ENCODE peak calls at places on chromosomes 16 and 17, in seven cellular contexts. One of them, this sample, is unnamed. For H3K4me1, the result is how much of the 10 kb centered on the place peaks cover.

GRCh38 chr16:30430428-30430970 is 669 bp upstream of the DCTPP1 start:
- DNase-seq in upper lobe of right lung: no peak
- DNase-seq in breast epithelium: no peak
- DNase-seq in left ventricle myocardium inferior: peak
- DNase-seq in fibroblast of lung: no peak
- DNase-seq in IMR-90: no peak
- DNase-seq in tibial artery: no peak
- DNase-seq in this sample: no peak

GRCh38 chr17:18167421-18167820 is 16.2 kb upstream of the ALKBH5 start:
- DNase-seq in upper lobe of right lung: no peak
- DNase-seq in fibroblast of lung: no peak
- DNase-seq in breast epithelium: no peak
- DNase-seq in IMR-90: no peak
- DNase-seq in left ventricle myocardium inferior: no peak
- DNase-seq in tibial artery: no peak
- DNase-seq in this sample: no peak

GRCh38 chr17:32688221-32688620 is 188.7 kb downstream of the MYO1D start:
- DNase-seq in fibroblast of lung: no peak
- DNase-seq in upper lobe of right lung: no peak
- DNase-seq in IMR-90: no peak
- DNase-seq in left ventricle myocardium inferior: no peak
- DNase-seq in breast epithelium: no peak
- DNase-seq in tibial artery: no peak
- DNase-seq in this sample: no peak

GRCh38 chr16:22189473-22190168 is 16.5 kb upstream of the EEF2K start:
- DNase-seq in tibial artery: peak
- DNase-seq in upper lobe of right lung: peak
- DNase-seq in breast epithelium: peak
- DNase-seq in IMR-90: peak
- DNase-seq in fibroblast of lung: peak
- DNase-seq in left ventricle myocardium inferior: peak
- DNase-seq in this sample: peak

GRCh38 chr17:28751600-28752366 is 8.0 kb downstream of the TRAF4 start:
- DNase-seq in tibial artery: no peak
- DNase-seq in IMR-90: no peak
- DNase-seq in upper lobe of right lung: no peak
- DNase-seq in left ventricle myocardium inferior: no peak
- DNase-seq in fibroblast of lung: no peak
- DNase-seq in breast epithelium: no peak
- DNase-seq in this sample: no peak

GRCh38 chr17:62179525-62180161 is 114.6 kb upstream of the MED13 start:
- DNase-seq in left ventricle myocardium inferior: no peak
- DNase-seq in IMR-90: peak
- DNase-seq in upper lobe of right lung: no peak
- DNase-seq in tibial artery: no peak
- DNase-seq in breast epithelium: no peak
- DNase-seq in fibroblast of lung: peak
- DNase-seq in this sample: no peak

GRCh38 chr17:34623856-34624766 is 44.7 kb downstream of the TMEM132E start:
- DNase-seq in tibial artery: no peak
- DNase-seq in breast epithelium: no peak
- DNase-seq in upper lobe of right lung: no peak
- DNase-seq in left ventricle myocardium inferior: no peak
- DNase-seq in fibroblast of lung: no peak
- DNase-seq in IMR-90: no peak
- DNase-seq in this sample: no peak

GRCh38 chr17:40323731-40324650 is 15.0 kb downstream of the RARA start:
- DNase-seq in left ventricle myocardium inferior: peak
- DNase-seq in breast epithelium: no peak
- DNase-seq in upper lobe of right lung: no peak
- DNase-seq in tibial artery: peak
- DNase-seq in fibroblast of lung: peak
- DNase-seq in IMR-90: peak
- DNase-seq in this sample: no peak

GRCh38 chr17:38451840-38452529 is 23.7 kb downstream of the ARHGAP23 start:
- DNase-seq in IMR-90: peak
- DNase-seq in tibial artery: no peak
- DNase-seq in upper lobe of right lung: no peak
- DNase-seq in breast epithelium: no peak
- DNase-seq in fibroblast of lung: peak
- DNase-seq in left ventricle myocardium inferior: no peak
- DNase-seq in this sample: peak

GRCh38 chr17:30378191-30378796 is 433 bp upstream of the CPD start:
- DNase-seq in fibroblast of lung: peak
- DNase-seq in breast epithelium: no peak
- DNase-seq in upper lobe of right lung: peak
- DNase-seq in IMR-90: peak
- DNase-seq in tibial artery: no peak
- DNase-seq in left ventricle myocardium inferior: peak
- DNase-seq in this sample: no peak

GRCh38 chr17:80558046-80558445 is 13.4 kb downstream of the RPTOR start:
- DNase-seq in breast epithelium: no peak
- DNase-seq in left ventricle myocardium inferior: no peak
- DNase-seq in upper lobe of right lung: no peak
- DNase-seq in fibroblast of lung: no peak
- DNase-seq in tibial artery: no peak
- DNase-seq in IMR-90: no peak
- DNase-seq in this sample: no peak

GRCh38 chr17:80565347-80566053 is 20.9 kb downstream of the RPTOR start:
- DNase-seq in upper lobe of right lung: no peak
- DNase-seq in tibial artery: no peak
- DNase-seq in IMR-90: no peak
- DNase-seq in left ventricle myocardium inferior: no peak
- DNase-seq in breast epithelium: no peak
- DNase-seq in fibroblast of lung: no peak
- DNase-seq in this sample: no peak

GRCh38 chr17:80559688-80560290 is 15.2 kb downstream of the RPTOR start:
- DNase-seq in tibial artery: no peak
- DNase-seq in IMR-90: peak
- DNase-seq in left ventricle myocardium inferior: no peak
- DNase-seq in fibroblast of lung: peak
- DNase-seq in breast epithelium: no peak
- DNase-seq in upper lobe of right lung: no peak
- DNase-seq in this sample: no peak

GRCh38 chr17:80564545-80564944 is 19.9 kb downstream of the RPTOR start:
- DNase-seq in breast epithelium: no peak
- DNase-seq in fibroblast of lung: no peak
- DNase-seq in left ventricle myocardium inferior: no peak
- DNase-seq in tibial artery: no peak
- DNase-seq in upper lobe of right lung: no peak
- DNase-seq in IMR-90: no peak
- DNase-seq in this sample: no peak

DNA sequence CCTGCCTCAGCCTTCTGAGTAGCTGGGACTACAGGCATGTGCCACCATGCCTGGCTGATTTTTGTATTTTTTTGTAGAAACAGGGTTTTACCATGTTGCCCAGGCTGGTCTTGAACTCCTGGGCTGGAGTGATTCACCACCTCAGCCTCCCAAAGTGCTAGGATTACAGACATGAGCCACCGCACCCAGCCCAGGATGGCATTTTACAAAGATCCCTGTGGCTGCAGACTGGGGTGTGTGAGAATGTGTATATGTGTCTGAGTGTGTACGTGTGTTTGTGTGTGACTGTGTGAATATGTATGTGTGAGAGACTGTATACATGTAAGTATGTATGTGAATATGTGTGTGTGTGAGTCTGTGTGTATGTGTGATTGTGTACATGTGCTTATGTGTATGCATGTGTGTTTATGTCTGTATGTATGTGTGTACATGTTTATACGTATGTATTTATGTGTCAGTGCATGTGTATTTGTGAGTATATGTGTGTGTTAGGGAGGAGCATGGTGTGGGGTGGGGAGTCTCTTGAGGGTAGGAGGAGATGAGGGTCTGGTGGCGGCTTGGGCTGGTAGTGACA is 17.0 kb downstream of the RPTOR start:
- DNase-seq in breast epithelium: no peak
- DNase-seq in upper lobe of right lung: no peak
- DNase-seq in fibroblast of lung: no peak
- DNase-seq in left ventricle myocardium inferior: no peak
- DNase-seq in IMR-90: no peak
- DNase-seq in tibial artery: no peak
- DNase-seq in this sample: no peak
- TF ChIP-seq CTCF in breast epithelium: no peak
- TF ChIP-seq CTCF in upper lobe of right lung: no peak
- TF ChIP-seq CTCF in fibroblast of lung: no peak
- TF ChIP-seq CTCF in left ventricle myocardium inferior: no peak
- TF ChIP-seq CTCF in IMR-90: no peak
- TF ChIP-seq CTCF in tibial artery: no peak
- TF ChIP-seq CTCF in this sample: no peak

DNA sequence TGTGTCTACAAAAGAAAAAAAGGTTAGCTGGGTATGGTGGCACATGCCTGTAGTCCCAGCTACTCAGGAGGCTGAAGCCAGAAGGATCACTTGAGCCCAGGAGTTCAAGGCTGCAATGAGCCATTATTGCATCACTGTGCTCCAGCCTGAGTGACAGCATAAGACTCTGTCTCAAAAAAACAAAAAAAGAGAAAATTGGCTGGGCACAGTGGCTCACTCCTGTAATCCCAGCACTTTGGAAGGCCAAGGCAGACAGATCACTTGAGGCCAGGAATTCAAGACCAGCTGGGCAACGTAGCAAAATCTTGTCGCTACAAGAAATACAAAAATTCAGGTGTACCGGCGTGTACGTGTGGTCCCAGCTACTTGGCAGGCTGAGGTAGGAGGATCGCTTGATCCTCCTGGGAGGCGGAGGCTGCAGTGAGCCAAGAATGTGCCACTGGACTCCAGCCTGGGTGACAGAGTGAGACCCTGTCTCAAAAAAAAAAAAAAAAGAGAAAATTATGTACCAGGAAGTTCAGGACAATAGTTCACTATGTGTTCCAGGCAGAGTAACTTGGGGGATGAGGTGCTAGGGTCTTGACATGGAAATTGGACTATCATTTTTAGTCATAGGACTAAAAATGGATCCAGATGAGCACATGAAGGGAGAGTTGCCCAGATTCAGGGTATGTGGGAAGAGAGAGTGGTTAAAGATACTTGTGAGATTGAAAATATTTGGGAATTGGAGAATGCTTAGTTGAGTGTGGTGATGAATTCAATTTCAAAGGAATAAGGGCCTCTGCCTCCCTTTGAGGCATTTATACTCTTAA is 11.0 kb downstream of the ALDH3A2 start:
- DNase-seq in left ventricle myocardium inferior: no peak
- DNase-seq in tibial artery: no peak
- DNase-seq in IMR-90: no peak
- DNase-seq in upper lobe of right lung: no peak
- DNase-seq in breast epithelium: no peak
- DNase-seq in fibroblast of lung: no peak
- DNase-seq in this sample: no peak
- H3K4me1 ChIP-seq in left ventricle myocardium inferior: under half
- H3K4me1 ChIP-seq in tibial artery: under half
- H3K4me1 ChIP-seq in IMR-90: under half
- H3K4me1 ChIP-seq in upper lobe of right lung: under half
- H3K4me1 ChIP-seq in breast epithelium: under half
- H3K4me1 ChIP-seq in fibroblast of lung: under half
- H3K4me1 ChIP-seq in this sample: under half

DNA sequence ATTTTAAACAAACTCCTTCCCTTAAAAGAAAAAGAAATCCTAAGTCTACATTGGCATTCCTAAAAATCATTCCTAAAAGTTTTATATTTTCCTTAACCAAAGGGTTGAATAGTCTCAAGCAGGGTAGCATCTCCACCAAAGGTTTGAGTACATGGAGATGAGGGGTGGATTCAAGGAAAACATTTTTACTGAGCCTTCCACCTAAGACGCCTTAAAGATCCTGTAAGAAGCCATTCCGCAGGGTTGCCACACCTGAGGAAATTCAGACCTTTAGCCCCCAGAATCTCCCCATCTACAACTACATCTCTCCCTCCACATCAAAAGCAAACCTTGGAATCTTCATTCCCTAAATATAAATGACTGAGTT is 7.7 kb upstream of the AKTIP start:
- DNase-seq in upper lobe of right lung: no peak
- DNase-seq in breast epithelium: no peak
- DNase-seq in IMR-90: no peak
- DNase-seq in tibial artery: no peak
- DNase-seq in fibroblast of lung: no peak
- DNase-seq in left ventricle myocardium inferior: no peak
- DNase-seq in this sample: no peak
- TF ChIP-seq CTCF in upper lobe of right lung: no peak
- TF ChIP-seq CTCF in breast epithelium: no peak
- TF ChIP-seq CTCF in IMR-90: no peak
- TF ChIP-seq CTCF in tibial artery: no peak
- TF ChIP-seq CTCF in fibroblast of lung: no peak
- TF ChIP-seq CTCF in left ventricle myocardium inferior: peak
- TF ChIP-seq CTCF in this sample: no peak

DNA sequence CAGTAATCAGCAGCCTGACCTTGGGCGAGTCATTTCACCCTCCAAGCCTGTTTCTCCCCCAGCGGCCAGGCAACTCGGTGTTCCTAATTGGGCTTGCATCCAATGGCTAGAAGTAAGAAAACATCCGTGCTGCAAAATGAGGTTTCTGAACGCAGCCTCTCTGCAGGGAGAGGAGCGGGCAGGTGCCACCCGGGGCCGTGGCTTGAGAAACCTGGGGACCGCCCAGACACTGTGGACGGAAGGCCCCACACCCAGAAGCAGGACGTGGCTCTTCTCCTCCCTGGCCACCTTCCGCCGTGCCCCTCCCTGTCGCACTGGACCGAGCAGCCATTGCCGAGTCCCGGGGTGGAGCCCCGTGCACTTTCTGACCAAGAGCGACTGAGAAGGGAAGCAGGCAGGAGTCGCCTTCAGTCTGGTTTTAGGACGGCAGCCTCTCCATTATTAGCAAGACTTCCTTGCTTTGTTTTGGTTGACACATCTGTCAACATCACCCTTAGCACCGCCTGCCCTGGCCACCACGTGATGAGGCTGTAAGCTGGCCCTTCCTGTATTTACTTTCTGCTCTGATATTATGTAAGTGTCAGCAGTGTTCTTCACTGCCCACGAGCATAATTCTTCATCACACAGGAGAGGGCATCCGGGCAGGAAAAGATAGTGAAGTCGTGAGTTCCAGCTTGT is 785 bp downstream of the HERPUD1 start:
- DNase-seq in fibroblast of lung: peak
- DNase-seq in breast epithelium: peak
- DNase-seq in tibial artery: peak
- DNase-seq in left ventricle myocardium inferior: peak
- DNase-seq in upper lobe of right lung: peak
- DNase-seq in IMR-90: peak
- DNase-seq in this sample: peak
- H3K4me1 ChIP-seq in fibroblast of lung: under half
- H3K4me1 ChIP-seq in breast epithelium: under half
- H3K4me1 ChIP-seq in tibial artery: half or more
- H3K4me1 ChIP-seq in left ventricle myocardium inferior: half or more
- H3K4me1 ChIP-seq in upper lobe of right lung: under half
- H3K4me1 ChIP-seq in IMR-90: under half
- H3K4me1 ChIP-seq in this sample: under half

DNA sequence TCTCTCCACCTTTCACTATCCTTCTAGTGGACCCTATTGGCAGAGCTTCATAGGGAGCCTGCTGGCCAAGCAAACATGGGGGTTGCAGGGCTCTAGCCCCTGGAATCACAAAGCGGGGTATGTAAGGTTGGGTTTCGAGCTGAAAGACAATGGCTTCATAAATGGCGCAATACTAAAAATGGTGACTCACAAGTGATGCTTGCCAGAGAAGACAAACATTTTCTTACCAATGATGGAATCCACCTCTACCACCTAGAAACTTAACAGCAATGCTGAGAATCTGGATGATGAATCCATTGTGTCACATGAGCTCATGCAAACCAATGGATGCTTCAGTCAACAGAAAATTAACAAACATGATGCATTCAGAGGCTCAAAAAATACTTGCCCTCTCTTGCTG is 375.3 kb upstream of the PSMD7 start:
- DNase-seq in tibial artery: no peak
- DNase-seq in fibroblast of lung: no peak
- DNase-seq in breast epithelium: no peak
- DNase-seq in upper lobe of right lung: no peak
- DNase-seq in IMR-90: no peak
- DNase-seq in left ventricle myocardium inferior: no peak
- DNase-seq in this sample: no peak
- TF ChIP-seq CTCF in tibial artery: no peak
- TF ChIP-seq CTCF in fibroblast of lung: no peak
- TF ChIP-seq CTCF in breast epithelium: no peak
- TF ChIP-seq CTCF in upper lobe of right lung: no peak
- TF ChIP-seq CTCF in IMR-90: no peak
- TF ChIP-seq CTCF in left ventricle myocardium inferior: no peak
- TF ChIP-seq CTCF in this sample: no peak